ENCODE peak calls at places on chromosomes 12 and 14, in nine cellular contexts. R is A549; Q is tibial nerve; M is DMS53; F is stimulated activated CD4-positive, alpha-beta T cell treated with anti-CD3 and anti-CD28 coated beads, TNF-alpha, amount 100 ng/mL, for 1 hour; I is CD4-positive, alpha-beta T cell; L is CD8-positive, alpha-beta T cell; K is GM10248; N is Panc1. P is an unnamed sample.
A peak's percentile ranks its signal among the peaks of the same experiment; 100 is the strongest.

GRCh38 chr12:70005864-70006618 is 181.0 kb downstream of the MYRFL start:
- DNase-seq in R (no peak), K (no peak), F (no peak), Q (no peak), M (no peak), N (no peak), I (no peak), L (no peak), P (no peak)

GRCh38 chr12:32870716-32871115 is 25.9 kb downstream of the PKP2 start:
- DNase-seq in N (no peak), I (no peak), M (no peak), R (no peak), Q (no peak), K (no peak), F (no peak), L (no peak), P (no peak)

GRCh38 chr12:22406622-22407021 is 72.1 kb upstream of the ST8SIA1 start:
- DNase-seq in L (no peak), N (no peak), I (no peak), M (no peak), R (no peak), Q (no peak), K (no peak), F (no peak), P (no peak)

GRCh38 chr12:107681455-107681835 is 4.2 kb upstream of the PWP1 start:
- DNase-seq in F (no peak), R (no peak), N (no peak), Q (no peak), K (no peak), M (no peak), I (no peak), L (no peak), P (no peak)

GRCh38 chr14:74418031-74418430 is 8.0 kb downstream of the SYNDIG1L start:
- DNase-seq in K (no peak), M (no peak), L (no peak), N (no peak), I (no peak), R (no peak), F (no peak), Q (no peak), P (no peak)

GRCh38 chr14:104014764-104015163 is 70.7 kb upstream of the ASPG start:
- DNase-seq in I (no peak), M (no peak), L (no peak), K (no peak), F (no peak), N (no peak), R (no peak), Q (no peak), P (no peak)

GRCh38 chr14:51616724-51617409 is 34.8 kb upstream of the FRMD6 start:
- DNase-seq in F (no peak), N (peak; percentile 74), Q (no peak), M (peak; percentile 2), K (no peak), L (no peak), R (peak; percentile 15), I (no peak), P (peak; percentile 79)

GRCh38 chr12:12881495-12881894 is 9.9 kb upstream of the GPRC5A start:
- DNase-seq in R (no peak), Q (no peak), N (no peak), L (no peak), K (no peak), F (no peak), M (no peak), I (no peak), P (no peak)

GRCh38 chr14:72651081-72651480 is 242.8 kb downstream of the DPF3 start:
- DNase-seq in L (no peak), M (no peak), K (no peak), R (no peak), Q (no peak), N (no peak), F (no peak), I (no peak), P (no peak)

GRCh38 chr12:53174881-53175491 is 5.5 kb upstream of the ZNF740 start:
- DNase-seq in L (no peak), N (no peak), M (peak; percentile 93), K (peak; percentile 24), Q (no peak), R (peak; percentile 72), I (no peak), F (no peak), P (peak; percentile 5)

P was measured in NCI-H526.